ENCODE peak calls at places on chromosomes 11 and 22, in eight cellular contexts. T is T-cell; Q is T-helper 1 cell; V is stimulated activated CD4-positive, alpha-beta T cell treated with anti-CD3 and anti-CD28 coated beads, Interleukin-1b, Interleukin-23, amount 100 ng/mL, for 24 hours; P is anterior cingulate cortex; R is fibroblast of pulmonary artery; B is naive B cell; Y is MCF 10A. Z is an unnamed sample.

GRCh38 chr11:107591446-107592236 is 694 bp downstream of the ELMOD1 start:
- DNase-seq in T (no peak), Q (no peak), V (peak; percentile 23), P (no peak), R (no peak), B (no peak), Y (no peak), Z (no peak)

GRCh38 chr11:1922411-1923113 is 3.1 kb downstream of the TNNT3 start:
- DNase-seq in T (no peak), Q (no peak), V (no peak), P (no peak), R (no peak), B (no peak), Y (no peak), Z (no peak)

GRCh38 chr11:63838682-63839507 is at the start of gene MARK2:
- DNase-seq in T (peak; percentile 100), Q (peak; percentile 100), V (peak; percentile 99), P (peak; percentile 96), R (peak; percentile 98), B (peak; percentile 99), Y (peak; percentile 97), Z (peak; percentile 96)

GRCh38 chr11:5234390-5234834 is at the start of gene HBD:
- DNase-seq in T (no peak), Q (no peak), V (no peak), P (no peak), R (peak; percentile 26), B (no peak), Y (no peak), Z (no peak)

GRCh38 chr11:1196516-1197391 is 26.1 kb upstream of the MUC5B start:
- DNase-seq in T (no peak), Q (no peak), V (no peak), P (no peak), R (no peak), B (no peak), Y (no peak), Z (no peak)

GRCh38 chr11:28110839-28111235 is 2.6 kb downstream of the METTL15 start:
- DNase-seq in T (no peak), Q (no peak), V (no peak), P (no peak), R (no peak), B (peak; percentile 3), Y (no peak), Z (peak; percentile 11)

GRCh38 chr11:100687032-100687629 is at the start of gene ARHGAP42:
- DNase-seq in T (no peak), Q (no peak), V (peak; percentile 4), P (peak; percentile 15), R (peak; percentile 68), B (peak; percentile 72), Y (peak; percentile 55), Z (peak; percentile 42)

GRCh38 chr11:129440028-129440630 is 64.5 kb downstream of the BARX2 start:
- DNase-seq in T (no peak), Q (no peak), V (no peak), P (no peak), R (no peak), B (no peak), Y (peak; percentile 78), Z (no peak)

GRCh38 chr22:44630826-44631225 is 71.2 kb upstream of the PRR5 start:
- DNase-seq in T (no peak), Q (no peak), V (no peak), P (no peak), R (no peak), B (no peak), Y (no peak), Z (no peak)

GRCh38 chr11:73645972-73646631 is at the start of gene PLEKHB1:
- DNase-seq in T (no peak), Q (no peak), V (no peak), P (no peak), R (peak; percentile 22), B (no peak), Y (no peak), Z (no peak)

GRCh38 chr22:30116362-30117117 is 36.3 kb downstream of the HORMAD2 start:
- DNase-seq in T (no peak), Q (no peak), V (no peak), P (no peak), R (peak; percentile 55), B (no peak), Y (peak; percentile 42), Z (peak; percentile 3)

GRCh38 chr11:104093426-104094280 is 57.2 kb downstream of the DDI1 start:
- DNase-seq in T (no peak), Q (no peak), V (no peak), P (no peak), R (no peak), B (no peak), Y (no peak), Z (no peak)

GRCh38 chr22:27697888-27698287 is 103.7 kb downstream of the MN1 start:
- DNase-seq in T (no peak), Q (no peak), V (no peak), P (no peak), R (no peak), B (no peak), Y (no peak), Z (no peak)

Z was measured in fibroblast of gingiva.